ENCODE peak calls at places on chromosomes 16 and 17, in four cellular contexts. W, E, U and Q are unnamed samples.

GRCh38 chr17:1229354-1229890 is 40.8 kb upstream of the BHLHA9 start:
- DNase-seq in W (no peak), E (peak; percentile 31), U (peak; percentile 39), Q (no peak)

GRCh38 chr16:27189335-27189972 is 13.9 kb upstream of the KDM8 start:
- DNase-seq in W (no peak), E (peak; percentile 50), U (no peak), Q (no peak)

GRCh38 chr17:82497483-82498405 is 21.8 kb upstream of the FOXK2 start:
- DNase-seq in W (no peak), E (peak; percentile 47), U (peak; percentile 69), Q (no peak)

GRCh38 chr17:58576679-58577367 is 62.4 kb upstream of the MTMR4 start:
- DNase-seq in W (no peak), E (no peak), U (peak; percentile 18), Q (peak; percentile 51)

GRCh38 chr16:62661435-62661834 is 625.2 kb upstream of the CDH8 start:
- DNase-seq in W (no peak), E (no peak), U (no peak), Q (no peak)

GRCh38 chr16:52460652-52461172 is 86.2 kb downstream of the TOX3 start:
- DNase-seq in W (no peak), E (no peak), U (no peak), Q (no peak)

GRCh38 chr17:81096741-81097133 is 61.8 kb downstream of the BAIAP2 start:
- DNase-seq in W (no peak), E (no peak), U (peak; percentile 31), Q (no peak)

GRCh38 chr17:76318586-76318985 is 10.5 kb upstream of the QRICH2 start:
- DNase-seq in W (no peak), E (no peak), U (no peak), Q (no peak)

GRCh38 chr17:50269477-50270429 is 4.5 kb upstream of the TMEM92 start:
- DNase-seq in W (peak; percentile 19), E (peak; percentile 81), U (peak; percentile 77), Q (peak; percentile 61)

GRCh38 chr16:68885321-68885720 is 42.0 kb downstream of the TANGO6 start:
- DNase-seq in W (no peak), E (no peak), U (no peak), Q (no peak)

GRCh38 chr16:79639576-79640311 is 39.2 kb upstream of the MAF start:
- DNase-seq in W (no peak), E (no peak), U (no peak), Q (no peak)

GRCh38 chr17:4001048-4001590 is 36.9 kb upstream of the ATP2A3 start:
- DNase-seq in W (no peak), E (no peak), U (no peak), Q (no peak)

GRCh38 chr17:49894761-49895160 is 46.9 kb upstream of the TAC4 start:
- DNase-seq in W (no peak), E (no peak), U (no peak), Q (no peak)

GRCh38 chr17:2067559-2067958 is 12.7 kb downstream of the HIC1 start:
- DNase-seq in W (no peak), E (no peak), U (no peak), Q (no peak)

GRCh38 chr17:73999246-73999645 is 204.2 kb upstream of the RPL38 start:
- DNase-seq in W (no peak), E (no peak), U (no peak), Q (no peak)

DNA sequence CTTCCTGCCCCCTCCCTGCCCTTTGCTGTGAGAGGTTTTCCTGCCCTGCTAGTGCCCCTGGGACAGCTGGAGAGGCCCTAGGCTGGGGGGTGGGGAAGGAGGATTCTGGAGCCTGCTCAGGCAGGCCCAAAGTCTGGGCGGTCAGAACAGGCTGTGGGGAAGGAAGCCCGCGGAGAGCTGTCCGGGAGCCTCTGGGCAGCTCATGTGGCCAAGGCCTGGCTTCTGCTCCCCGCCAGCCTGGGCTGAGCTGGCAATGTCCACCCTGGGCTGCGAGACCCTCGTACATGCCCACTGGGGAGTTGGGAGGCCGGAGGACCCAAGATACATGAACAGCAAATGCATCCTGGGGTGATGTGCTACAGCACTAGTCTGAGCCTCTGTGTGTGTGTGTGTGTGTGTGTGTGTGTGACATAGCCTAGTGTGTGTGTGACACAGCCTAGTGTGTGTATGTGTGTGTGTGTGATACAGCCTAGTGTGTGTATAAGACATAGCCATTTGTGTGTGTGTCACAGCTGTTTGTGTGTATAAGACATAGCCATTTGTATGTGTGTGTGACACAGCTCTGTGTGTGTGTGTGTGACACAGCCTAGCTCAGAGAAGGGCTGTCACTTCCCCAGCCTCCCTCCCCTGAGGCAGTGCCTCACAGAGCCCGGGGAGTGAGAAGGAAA is 201.4 kb upstream of the CIBAR2 start:
- DNase-seq in W (no peak), E (no peak), U (no peak), Q (no peak)
- TF ChIP-seq NR2C2 in W (no peak), E (no peak), U (no peak), Q (no peak)

DNA sequence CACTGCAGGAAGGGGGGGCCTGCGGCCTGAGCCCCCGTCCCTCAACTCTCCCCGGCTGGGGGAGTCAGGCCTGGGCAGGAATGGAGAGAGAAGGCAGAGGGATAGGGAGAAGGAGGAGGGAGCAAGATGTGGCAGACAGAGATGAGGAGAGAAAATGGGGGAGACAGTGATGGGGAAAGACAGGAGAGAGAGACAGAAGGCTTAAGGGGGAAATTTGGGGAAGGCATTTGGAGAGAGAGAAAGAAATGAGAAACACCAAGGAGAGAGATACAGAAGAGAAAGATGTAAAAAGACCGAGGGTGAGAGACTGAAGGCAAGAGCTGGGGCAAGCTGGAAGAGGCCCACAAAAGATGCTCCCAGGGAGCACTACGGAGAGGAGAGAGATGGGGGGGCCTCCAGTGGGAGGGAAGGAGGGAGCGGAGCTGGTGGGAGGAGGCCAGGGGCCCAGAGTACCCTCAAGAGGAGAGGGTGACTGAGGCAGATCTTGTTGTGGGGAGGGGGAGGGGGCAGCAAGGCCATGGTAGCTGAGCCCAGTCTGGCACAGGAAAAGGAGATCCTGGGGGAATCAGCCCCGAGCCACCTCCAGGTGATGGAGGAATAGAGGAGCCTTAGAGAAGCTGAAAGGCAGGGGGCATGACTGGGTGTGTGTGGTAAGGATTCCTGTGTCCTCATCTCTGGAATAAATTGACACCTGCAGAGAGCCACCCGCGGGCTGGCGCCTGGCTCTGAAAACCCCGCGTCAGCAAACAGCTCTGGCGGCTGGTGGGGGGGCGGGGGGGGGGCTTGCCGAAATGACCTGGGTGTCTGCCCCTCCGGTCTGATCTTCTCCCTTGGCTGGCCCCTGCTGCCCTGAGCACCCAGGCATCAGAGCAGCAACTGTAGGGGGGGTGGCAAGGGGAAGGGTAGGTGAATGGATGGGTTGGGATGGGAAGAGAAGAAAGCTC is 1.5 kb upstream of the NLGN2 start:
- DNase-seq in W (no peak), E (no peak), U (no peak), Q (no peak)
- TF ChIP-seq NR2C2 in W (no peak), E (no peak), U (no peak), Q (no peak)

GRCh38 chr17:34665150-34665802 is 85.9 kb downstream of the TMEM132E start:
- DNase-seq in W (no peak), E (peak; percentile 31), U (no peak), Q (no peak)

GRCh38 chr17:34667656-34668055 is 88.3 kb downstream of the TMEM132E start:
- DNase-seq in W (no peak), E (no peak), U (no peak), Q (no peak)

GRCh38 chr17:34663714-34664113 is 84.3 kb downstream of the TMEM132E start:
- DNase-seq in W (no peak), E (no peak), U (no peak), Q (no peak)

GRCh38 chr17:34668206-34668605 is 88.8 kb downstream of the TMEM132E start:
- DNase-seq in W (no peak), E (no peak), U (no peak), Q (no peak)

DNA sequence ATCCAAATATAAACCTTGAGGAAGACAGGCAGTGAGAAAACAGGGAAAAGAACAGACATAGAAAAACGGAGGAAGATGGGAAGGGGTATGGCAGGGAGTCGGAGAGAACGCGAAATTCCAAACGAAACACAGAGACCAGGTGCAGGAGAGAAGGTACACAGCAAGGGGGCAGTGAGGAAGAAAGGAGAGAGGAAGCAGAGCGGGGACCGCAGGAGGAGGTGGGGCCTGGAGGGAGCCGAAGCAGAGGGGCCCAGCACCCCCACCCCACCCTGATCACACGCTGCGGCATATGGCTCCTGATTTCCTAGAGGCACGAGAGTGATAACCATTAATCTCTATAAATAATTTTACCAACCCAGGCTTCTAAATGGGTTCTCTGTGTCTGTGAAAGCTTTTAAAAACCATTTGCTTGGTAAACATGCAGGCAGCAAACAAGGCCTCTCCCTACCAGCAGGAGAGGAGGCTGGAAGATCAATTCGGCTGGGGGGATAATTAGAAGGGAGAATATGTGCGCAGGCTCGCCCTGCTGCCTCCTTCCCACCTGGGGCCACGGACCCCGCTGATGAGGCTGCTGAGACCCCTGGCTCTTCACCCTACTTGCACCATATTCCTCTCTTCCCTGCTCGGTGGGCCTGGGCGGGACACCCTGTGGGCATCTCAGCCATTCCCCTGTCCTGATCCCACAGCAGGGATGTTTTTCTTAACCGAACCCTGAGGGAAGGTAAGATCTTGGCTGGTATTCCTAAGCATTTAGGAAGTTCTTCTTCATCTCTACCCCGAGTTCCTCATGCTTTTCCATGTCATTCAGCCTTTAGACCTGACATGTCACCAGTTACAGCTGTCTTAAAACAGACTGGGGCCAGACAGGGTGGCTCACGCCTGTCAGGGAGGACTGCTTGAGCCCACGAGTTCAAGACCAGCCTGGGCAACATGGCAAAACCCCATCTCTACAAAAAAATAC is 86.7 kb downstream of the TMEM132E start:
- DNase-seq in W (no peak), E (peak; percentile 56), U (no peak), Q (no peak)
- TF ChIP-seq NR2C2 in W (no peak), E (no peak), U (no peak), Q (no peak)

GRCh38 chr16:70694517-70695218 is 8.8 kb upstream of the MTSS2 start:
- DNase-seq in W (no peak), E (no peak), U (peak; percentile 23), Q (no peak)

GRCh38 chr16:70692130-70692470 is 6.2 kb upstream of the MTSS2 start:
- DNase-seq in W (no peak), E (no peak), U (no peak), Q (no peak)

GRCh38 chr16:70692481-70693203 is 6.8 kb upstream of the MTSS2 start:
- DNase-seq in W (no peak), E (no peak), U (no peak), Q (peak; percentile 36)

GRCh38 chr16:70694088-70694487 is 8.2 kb upstream of the MTSS2 start:
- DNase-seq in W (no peak), E (peak; percentile 51), U (no peak), Q (no peak)

DNA sequence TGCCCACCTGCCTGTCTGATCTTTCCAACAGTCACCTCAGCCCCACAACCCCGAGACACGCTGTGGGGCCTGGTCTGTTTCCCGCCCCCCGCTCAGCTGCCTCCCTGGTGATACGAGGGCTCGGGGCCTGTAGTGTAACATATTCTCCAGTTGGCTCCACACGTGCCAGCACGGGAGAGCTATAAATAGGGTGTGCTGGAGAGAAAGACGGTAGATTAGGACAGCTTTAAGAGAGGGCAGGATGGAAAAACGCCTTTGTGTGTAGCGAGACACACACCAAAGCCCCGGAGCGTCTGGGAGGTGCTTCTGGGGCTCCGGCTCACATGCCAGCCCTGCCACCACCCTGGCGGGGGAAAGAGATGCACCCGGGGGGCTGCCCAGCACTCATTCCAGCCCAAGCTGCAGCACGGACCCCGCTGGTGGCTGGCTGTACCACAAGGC is 7.4 kb upstream of the MTSS2 start:
- DNase-seq in W (no peak), E (no peak), U (no peak), Q (no peak)
- TF ChIP-seq NR2C2 in W (no peak), E (no peak), U (no peak), Q (no peak)

GRCh38 chr16:65342231-65342866 is 220.5 kb upstream of the CDH11 start:
- DNase-seq in W (no peak), E (peak; percentile 10), U (no peak), Q (no peak)

GRCh38 chr16:65339062-65339461 is 217.2 kb upstream of the CDH11 start:
- DNase-seq in W (no peak), E (no peak), U (no peak), Q (no peak)

GRCh38 chr16:65343556-65343955 is 221.7 kb upstream of the CDH11 start:
- DNase-seq in W (no peak), E (no peak), U (no peak), Q (no peak)
- TF ChIP-seq NR2C2 in W (no peak), E (no peak), U (no peak), Q (no peak)